ENCODE peak calls at places on chromosomes 11 and 22, in ten cellular contexts. One of them, this sample, is unnamed.
A peak's percentile ranks its signal among the peaks of the same experiment; 100 is the strongest.

GRCh38 chr11:34345012-34345804 is 12.6 kb downstream of the ABTB2 start:
- DNase-seq in K562: no peak
- DNase-seq in HepG2: peak; percentile 95
- DNase-seq in suprapubic skin: no peak
- DNase-seq in endothelial cell of umbilical vein: no peak
- DNase-seq in GM12891: no peak
- DNase-seq in transverse colon: no peak
- DNase-seq in GM12878: no peak
- DNase-seq in sigmoid colon: peak; percentile 75
- DNase-seq in HCT116: peak; percentile 52
- DNase-seq in this sample: no peak

GRCh38 chr22:24146791-24147353 is 34.4 kb upstream of the SUSD2 start:
- DNase-seq in K562: no peak
- DNase-seq in HepG2: no peak
- DNase-seq in suprapubic skin: no peak
- DNase-seq in endothelial cell of umbilical vein: peak; percentile 72
- DNase-seq in GM12891: no peak
- DNase-seq in transverse colon: peak; percentile 42
- DNase-seq in GM12878: no peak
- DNase-seq in sigmoid colon: peak; percentile 84
- DNase-seq in HCT116: no peak
- DNase-seq in this sample: no peak

GRCh38 chr11:102234779-102235439 is 82.4 kb upstream of the BIRC3 start:
- DNase-seq in K562: no peak
- DNase-seq in HepG2: no peak
- DNase-seq in suprapubic skin: no peak
- DNase-seq in endothelial cell of umbilical vein: no peak
- DNase-seq in GM12891: no peak
- DNase-seq in transverse colon: no peak
- DNase-seq in GM12878: no peak
- DNase-seq in sigmoid colon: no peak
- DNase-seq in HCT116: no peak
- DNase-seq in this sample: no peak

GRCh38 chr11:130548491-130548833 is 100.0 kb downstream of the ADAMTS15 start:
- DNase-seq in K562: no peak
- DNase-seq in HepG2: no peak
- DNase-seq in suprapubic skin: no peak
- DNase-seq in endothelial cell of umbilical vein: no peak
- DNase-seq in GM12891: no peak
- DNase-seq in transverse colon: no peak
- DNase-seq in GM12878: no peak
- DNase-seq in sigmoid colon: no peak
- DNase-seq in HCT116: no peak
- DNase-seq in this sample: no peak

GRCh38 chr22:45880091-45880651 is 96.8 kb downstream of the WNT7B start:
- DNase-seq in K562: no peak
- DNase-seq in HepG2: no peak
- DNase-seq in suprapubic skin: peak; percentile 39
- DNase-seq in endothelial cell of umbilical vein: no peak
- DNase-seq in GM12891: no peak
- DNase-seq in transverse colon: no peak
- DNase-seq in GM12878: no peak
- DNase-seq in sigmoid colon: peak; percentile 53
- DNase-seq in HCT116: no peak
- DNase-seq in this sample: peak; percentile 66

GRCh38 chr11:28792856-28793255 is 684.7 kb downstream of the METTL15 start:
- DNase-seq in K562: no peak
- DNase-seq in HepG2: no peak
- DNase-seq in suprapubic skin: no peak
- DNase-seq in endothelial cell of umbilical vein: no peak
- DNase-seq in GM12891: no peak
- DNase-seq in transverse colon: no peak
- DNase-seq in GM12878: no peak
- DNase-seq in sigmoid colon: no peak
- DNase-seq in HCT116: no peak
- DNase-seq in this sample: peak; percentile 69

GRCh38 chr11:35615911-35616900 is 2.1 kb upstream of the FJX1 start:
- DNase-seq in K562: peak; percentile 56
- DNase-seq in HepG2: peak; percentile 27
- DNase-seq in suprapubic skin: no peak
- DNase-seq in endothelial cell of umbilical vein: peak; percentile 61
- DNase-seq in GM12891: no peak
- DNase-seq in transverse colon: no peak
- DNase-seq in GM12878: no peak
- DNase-seq in sigmoid colon: no peak
- DNase-seq in HCT116: no peak
- DNase-seq in this sample: no peak

GRCh38 chr22:45526768-45527360 is 24.2 kb downstream of the FBLN1 start:
- DNase-seq in K562: no peak
- DNase-seq in HepG2: no peak
- DNase-seq in suprapubic skin: no peak
- DNase-seq in endothelial cell of umbilical vein: no peak
- DNase-seq in GM12891: no peak
- DNase-seq in transverse colon: no peak
- DNase-seq in GM12878: no peak
- DNase-seq in sigmoid colon: peak; percentile 86
- DNase-seq in HCT116: no peak
- DNase-seq in this sample: no peak

GRCh38 chr11:75434886-75435570 is 2.0 kb upstream of the KLHL35 start:
- DNase-seq in K562: no peak
- DNase-seq in HepG2: no peak
- DNase-seq in suprapubic skin: no peak
- DNase-seq in endothelial cell of umbilical vein: no peak
- DNase-seq in GM12891: no peak
- DNase-seq in transverse colon: no peak
- DNase-seq in GM12878: no peak
- DNase-seq in sigmoid colon: no peak
- DNase-seq in HCT116: no peak
- DNase-seq in this sample: no peak

GRCh38 chr11:75434051-75434450 is 1.0 kb upstream of the KLHL35 start:
- DNase-seq in K562: no peak
- DNase-seq in HepG2: no peak
- DNase-seq in suprapubic skin: no peak
- DNase-seq in endothelial cell of umbilical vein: no peak
- DNase-seq in GM12891: no peak
- DNase-seq in transverse colon: no peak
- DNase-seq in GM12878: no peak
- DNase-seq in sigmoid colon: no peak
- DNase-seq in HCT116: no peak
- DNase-seq in this sample: no peak

GRCh38 chr11:75431533-75432525 is 1.2 kb downstream of the KLHL35 start:
- DNase-seq in K562: peak; percentile 29
- DNase-seq in HepG2: no peak
- DNase-seq in suprapubic skin: no peak
- DNase-seq in endothelial cell of umbilical vein: no peak
- DNase-seq in GM12891: no peak
- DNase-seq in transverse colon: no peak
- DNase-seq in GM12878: no peak
- DNase-seq in sigmoid colon: no peak
- DNase-seq in HCT116: no peak
- DNase-seq in this sample: peak; percentile 63

GRCh38 chr11:75432911-75433321 is at the start of gene KLHL35:
- DNase-seq in K562: peak; percentile 43
- DNase-seq in HepG2: no peak
- DNase-seq in suprapubic skin: no peak
- DNase-seq in endothelial cell of umbilical vein: no peak
- DNase-seq in GM12891: no peak
- DNase-seq in transverse colon: no peak
- DNase-seq in GM12878: no peak
- DNase-seq in sigmoid colon: no peak
- DNase-seq in HCT116: no peak
- DNase-seq in this sample: peak; percentile 45

DNA sequence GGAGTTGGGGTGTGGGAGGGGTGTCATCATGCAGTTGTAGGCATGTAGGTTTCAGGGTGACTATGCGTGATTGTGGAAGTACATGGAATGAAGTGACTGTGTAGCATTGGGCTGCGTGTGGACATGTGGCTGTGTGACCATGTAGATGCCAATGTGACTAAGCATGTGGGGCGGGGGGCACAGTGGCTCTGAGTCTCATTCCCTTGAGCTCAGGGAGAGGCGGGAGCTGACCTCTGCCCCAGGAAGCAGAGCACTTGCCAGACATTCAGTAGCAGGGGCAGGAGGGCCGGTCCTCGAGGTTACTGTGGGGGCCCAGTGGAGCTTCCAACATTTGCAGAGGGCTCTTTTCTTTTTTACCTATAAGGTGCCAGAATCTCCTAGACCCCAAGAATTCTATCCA is 440 bp upstream of the KLHL35 start:
- DNase-seq in K562: no peak
- DNase-seq in HepG2: no peak
- DNase-seq in suprapubic skin: no peak
- DNase-seq in endothelial cell of umbilical vein: no peak
- DNase-seq in GM12891: no peak
- DNase-seq in transverse colon: no peak
- DNase-seq in GM12878: no peak
- DNase-seq in sigmoid colon: no peak
- DNase-seq in HCT116: no peak
- DNase-seq in this sample: no peak
- TF ChIP-seq POLR2AphosphoS5 in K562: no peak
- TF ChIP-seq POLR2AphosphoS5 in HepG2: no peak
- TF ChIP-seq POLR2AphosphoS5 in suprapubic skin: no peak
- TF ChIP-seq POLR2AphosphoS5 in endothelial cell of umbilical vein: no peak
- TF ChIP-seq POLR2AphosphoS5 in GM12891: no peak
- TF ChIP-seq POLR2AphosphoS5 in transverse colon: no peak
- TF ChIP-seq POLR2AphosphoS5 in GM12878: no peak
- TF ChIP-seq POLR2AphosphoS5 in sigmoid colon: no peak
- TF ChIP-seq POLR2AphosphoS5 in HCT116: no peak
- TF ChIP-seq POLR2AphosphoS5 in this sample: no peak

GRCh38 chr22:36366291-36366708 is 21.5 kb downstream of the MYH9 start:
- DNase-seq in K562: no peak
- DNase-seq in HepG2: no peak
- DNase-seq in suprapubic skin: no peak
- DNase-seq in endothelial cell of umbilical vein: peak; percentile 54
- DNase-seq in GM12891: no peak
- DNase-seq in transverse colon: no peak
- DNase-seq in GM12878: no peak
- DNase-seq in sigmoid colon: peak; percentile 90
- DNase-seq in HCT116: no peak
- DNase-seq in this sample: no peak

GRCh38 chr22:36364255-36365019 is 23.3 kb downstream of the MYH9 start:
- DNase-seq in K562: no peak
- DNase-seq in HepG2: no peak
- DNase-seq in suprapubic skin: no peak
- DNase-seq in endothelial cell of umbilical vein: no peak
- DNase-seq in GM12891: no peak
- DNase-seq in transverse colon: no peak
- DNase-seq in GM12878: no peak
- DNase-seq in sigmoid colon: no peak
- DNase-seq in HCT116: no peak
- DNase-seq in this sample: no peak

GRCh38 chr22:36363378-36363931 is 24.3 kb downstream of the MYH9 start:
- DNase-seq in K562: no peak
- DNase-seq in HepG2: peak; percentile 82
- DNase-seq in suprapubic skin: no peak
- DNase-seq in endothelial cell of umbilical vein: no peak
- DNase-seq in GM12891: no peak
- DNase-seq in transverse colon: no peak
- DNase-seq in GM12878: no peak
- DNase-seq in sigmoid colon: no peak
- DNase-seq in HCT116: no peak
- DNase-seq in this sample: no peak

GRCh38 chr22:36367066-36367465 is 20.7 kb downstream of the MYH9 start:
- DNase-seq in K562: no peak
- DNase-seq in HepG2: no peak
- DNase-seq in suprapubic skin: no peak
- DNase-seq in endothelial cell of umbilical vein: no peak
- DNase-seq in GM12891: no peak
- DNase-seq in transverse colon: no peak
- DNase-seq in GM12878: no peak
- DNase-seq in sigmoid colon: no peak
- DNase-seq in HCT116: no peak
- DNase-seq in this sample: no peak

DNA sequence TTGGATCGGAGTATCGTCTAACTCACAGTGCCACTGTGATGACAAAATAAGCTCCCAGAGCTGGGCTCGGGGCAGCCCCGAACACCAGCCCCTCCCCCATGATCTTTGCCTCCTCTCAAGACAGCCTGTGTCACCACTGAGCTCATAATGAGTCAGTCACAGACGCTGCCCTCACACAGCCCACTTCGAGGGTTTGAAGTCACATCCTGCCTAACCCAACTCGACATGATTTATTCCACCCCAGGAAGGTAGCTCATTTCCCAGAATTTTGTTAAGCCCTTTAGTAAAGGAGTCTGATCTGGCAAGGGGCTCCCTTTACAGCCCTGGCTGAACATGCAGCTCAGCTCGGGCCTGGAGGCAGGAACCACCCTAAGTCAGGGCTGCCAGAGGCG is 22.8 kb downstream of the MYH9 start:
- DNase-seq in K562: peak; percentile 45
- DNase-seq in HepG2: no peak
- DNase-seq in suprapubic skin: no peak
- DNase-seq in endothelial cell of umbilical vein: peak; percentile 94
- DNase-seq in GM12891: peak; percentile 60
- DNase-seq in transverse colon: peak; percentile 75
- DNase-seq in GM12878: no peak
- DNase-seq in sigmoid colon: peak; percentile 90
- DNase-seq in HCT116: peak; percentile 76
- DNase-seq in this sample: no peak
- TF ChIP-seq POLR2A in K562: no peak
- TF ChIP-seq POLR2A in HepG2: no peak
- TF ChIP-seq POLR2A in suprapubic skin: no peak
- TF ChIP-seq POLR2A in endothelial cell of umbilical vein: peak; percentile 70
- TF ChIP-seq POLR2A in GM12891: no peak
- TF ChIP-seq POLR2A in transverse colon: no peak
- TF ChIP-seq POLR2A in GM12878: peak; percentile 33
- TF ChIP-seq POLR2A in sigmoid colon: no peak
- TF ChIP-seq POLR2A in HCT116: no peak
- TF ChIP-seq POLR2A in this sample: no peak

GRCh38 chr22:26581769-26582168 is 8.2 kb downstream of the TPST2 start:
- DNase-seq in K562: no peak
- DNase-seq in HepG2: no peak
- DNase-seq in suprapubic skin: no peak
- DNase-seq in endothelial cell of umbilical vein: no peak
- DNase-seq in GM12891: no peak
- DNase-seq in transverse colon: no peak
- DNase-seq in GM12878: no peak
- DNase-seq in sigmoid colon: no peak
- DNase-seq in HCT116: no peak
- DNase-seq in this sample: peak; percentile 17

GRCh38 chr22:26577081-26577480 is 12.9 kb downstream of the TPST2 start:
- DNase-seq in K562: no peak
- DNase-seq in HepG2: no peak
- DNase-seq in suprapubic skin: no peak
- DNase-seq in endothelial cell of umbilical vein: no peak
- DNase-seq in GM12891: no peak
- DNase-seq in transverse colon: no peak
- DNase-seq in GM12878: no peak
- DNase-seq in sigmoid colon: no peak
- DNase-seq in HCT116: no peak
- DNase-seq in this sample: peak; percentile 31

GRCh38 chr22:26580240-26580962 is 9.5 kb downstream of the TPST2 start:
- DNase-seq in K562: no peak
- DNase-seq in HepG2: no peak
- DNase-seq in suprapubic skin: no peak
- DNase-seq in endothelial cell of umbilical vein: no peak
- DNase-seq in GM12891: no peak
- DNase-seq in transverse colon: no peak
- DNase-seq in GM12878: no peak
- DNase-seq in sigmoid colon: no peak
- DNase-seq in HCT116: no peak
- DNase-seq in this sample: peak; percentile 47

GRCh38 chr22:26581026-26581425 is 8.9 kb downstream of the TPST2 start:
- DNase-seq in K562: no peak
- DNase-seq in HepG2: no peak
- DNase-seq in suprapubic skin: no peak
- DNase-seq in endothelial cell of umbilical vein: no peak
- DNase-seq in GM12891: no peak
- DNase-seq in transverse colon: no peak
- DNase-seq in GM12878: no peak
- DNase-seq in sigmoid colon: no peak
- DNase-seq in HCT116: no peak
- DNase-seq in this sample: peak; percentile 16

DNA sequence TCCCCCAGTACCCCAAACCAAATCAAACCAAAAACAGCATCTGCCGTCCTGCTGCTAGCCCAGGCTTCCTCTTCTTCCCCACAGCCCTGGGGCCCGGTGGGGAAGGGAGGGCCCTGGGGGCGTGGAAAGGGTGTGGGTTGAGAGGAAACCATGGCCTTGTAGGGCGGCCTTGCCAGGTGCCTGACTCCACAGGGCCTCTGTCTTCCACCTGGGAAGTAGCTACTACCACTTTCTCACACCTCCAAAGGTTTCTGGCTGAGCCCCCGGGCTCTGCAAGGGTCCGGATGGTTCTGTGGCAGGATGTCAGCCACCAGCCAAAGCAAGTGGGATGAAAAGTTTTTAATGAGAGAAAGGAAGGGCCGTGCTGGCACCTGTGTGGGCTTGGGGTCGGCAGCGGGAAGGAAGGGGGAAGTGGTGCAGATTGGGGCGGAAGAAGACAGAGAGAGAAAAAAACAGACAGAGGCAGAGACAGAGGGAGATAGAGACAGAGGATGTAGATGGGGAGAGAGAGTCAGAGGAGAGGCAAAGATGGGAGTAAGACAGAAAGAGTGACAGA is 10.5 kb downstream of the TPST2 start:
- DNase-seq in K562: no peak
- DNase-seq in HepG2: no peak
- DNase-seq in suprapubic skin: no peak
- DNase-seq in endothelial cell of umbilical vein: no peak
- DNase-seq in GM12891: peak; percentile 62
- DNase-seq in transverse colon: peak; percentile 62
- DNase-seq in GM12878: peak; percentile 30
- DNase-seq in sigmoid colon: no peak
- DNase-seq in HCT116: no peak
- DNase-seq in this sample: peak; percentile 93
- TF ChIP-seq POLR2AphosphoS5 in K562: no peak
- TF ChIP-seq POLR2AphosphoS5 in HepG2: no peak
- TF ChIP-seq POLR2AphosphoS5 in suprapubic skin: no peak
- TF ChIP-seq POLR2AphosphoS5 in endothelial cell of umbilical vein: no peak
- TF ChIP-seq POLR2AphosphoS5 in GM12891: no peak
- TF ChIP-seq POLR2AphosphoS5 in transverse colon: no peak
- TF ChIP-seq POLR2AphosphoS5 in GM12878: no peak
- TF ChIP-seq POLR2AphosphoS5 in sigmoid colon: no peak
- TF ChIP-seq POLR2AphosphoS5 in HCT116: no peak
- TF ChIP-seq POLR2AphosphoS5 in this sample: peak; percentile 63

GRCh38 chr11:67505605-67506396 is 638 bp upstream of the PITPNM1 start:
- DNase-seq in K562: peak; percentile 60
- DNase-seq in HepG2: peak; percentile 80
- DNase-seq in suprapubic skin: peak; percentile 93
- DNase-seq in endothelial cell of umbilical vein: peak; percentile 84
- DNase-seq in GM12891: peak; percentile 86
- DNase-seq in transverse colon: peak; percentile 95
- DNase-seq in GM12878: peak; percentile 72
- DNase-seq in sigmoid colon: peak; percentile 93
- DNase-seq in HCT116: peak; percentile 93
- DNase-seq in this sample: peak; percentile 97
- TF ChIP-seq POLR2A in K562: no peak
- TF ChIP-seq POLR2A in HepG2: no peak
- TF ChIP-seq POLR2A in suprapubic skin: no peak
- TF ChIP-seq POLR2A in endothelial cell of umbilical vein: no peak
- TF ChIP-seq POLR2A in GM12891: no peak
- TF ChIP-seq POLR2A in transverse colon: peak; percentile 84
- TF ChIP-seq POLR2A in GM12878: peak; percentile 46
- TF ChIP-seq POLR2A in sigmoid colon: no peak
- TF ChIP-seq POLR2A in HCT116: no peak
- TF ChIP-seq POLR2A in this sample: no peak

This sample was measured in spleen.